ENCODE peak calls at places on chromosomes 12 and 14, in four cellular contexts. F is HTR-8/SVneo; E is activated naive CD8-positive, alpha-beta T cell treated with anti-CD3 and anti-CD28 coated beads for 36 hours; N is activated CD8-positive, alpha-beta memory T cell treated with anti-CD3 and anti-CD28 coated beads, Interleukin-2, amount 50 U/mL, for 4 hours. J is an unnamed sample.
A peak's percentile ranks its signal among the peaks of the same experiment; 100 is the strongest.

GRCh38 chr14:90450667-90451066 is 53.8 kb downstream of the CALM1 start:
- DNase-seq in F (no peak), E (no peak), N (no peak), J (no peak)

GRCh38 chr12:13347241-13348043 is 150.9 kb downstream of the EMP1 start:
- DNase-seq in F (peak; percentile 1), E (peak; percentile 68), N (no peak), J (no peak)

GRCh38 chr12:31337952-31338351 is 12.0 kb upstream of the SINHCAF start:
- DNase-seq in F (no peak), E (no peak), N (no peak), J (no peak)

GRCh38 chr12:110543252-110543959 is 39.7 kb downstream of the PPTC7 start:
- DNase-seq in F (no peak), E (no peak), N (no peak), J (no peak)

GRCh38 chr14:70366890-70367289 is 7.4 kb upstream of the COX16 start:
- DNase-seq in F (no peak), E (no peak), N (no peak), J (no peak)

GRCh38 chr12:117100251-117100650 is 1.0 kb upstream of the TESC start:
- DNase-seq in F (peak; percentile 37), E (peak; percentile 12), N (no peak), J (no peak)

GRCh38 chr12:58544281-58544680 is 376.0 kb downstream of the LRIG3 start:
- DNase-seq in F (no peak), E (no peak), N (no peak), J (no peak)

GRCh38 chr12:122860052-122860853 is 25.0 kb downstream of the HIP1R start:
- DNase-seq in F (peak; percentile 83), E (peak; percentile 79), N (peak; percentile 84), J (peak; percentile 83)

GRCh38 chr12:95102916-95103671 is 29.7 kb upstream of the NR2C1 start:
- DNase-seq in F (peak; percentile 87), E (peak; percentile 18), N (no peak), J (no peak)

GRCh38 chr12:18658179-18658578 is 79.6 kb downstream of the PLCZ1 start:
- DNase-seq in F (no peak), E (no peak), N (no peak), J (no peak)